ENCODE peak calls at places on chromosomes 2 and 18, in six cellular contexts. P, X, S, W, R and M are unnamed samples.

GRCh38 chr2:237320801-237321563 is 93.0 kb downstream of the COL6A3 start:
- DNase-seq in R (no peak), X (peak; percentile 90), S (peak; percentile 29), P (peak; percentile 67), W (peak; percentile 96), M (no peak)

GRCh38 chr2:197502685-197503084 is 2.5 kb downstream of the HSPE1 start:
- DNase-seq in R (no peak), P (no peak), S (no peak), W (no peak), X (no peak), M (no peak)

GRCh38 chr2:154195644-154196221 is 324.0 kb downstream of the GALNT13 start:
- DNase-seq in S (no peak), R (no peak), P (no peak), X (no peak), W (no peak), M (no peak)

GRCh38 chr2:15890936-15891905 is 49.1 kb upstream of the MYCN start:
- DNase-seq in X (no peak), S (no peak), W (no peak), R (no peak), P (no peak), M (peak; percentile 7)

GRCh38 chr18:10213526-10213925 is 240.9 kb upstream of the APCDD1 start:
- DNase-seq in S (no peak), W (no peak), X (no peak), P (no peak), R (peak; percentile 24), M (peak; percentile 59)

GRCh38 chr2:218281449-218281848 is 10.9 kb downstream of the TMBIM1 start:
- DNase-seq in P (no peak), X (no peak), W (no peak), R (no peak), S (peak; percentile 89), M (no peak)

GRCh38 chr2:69926849-69927515 is 12.1 kb downstream of the MXD1 start:
- DNase-seq in S (no peak), P (no peak), W (no peak), R (no peak), X (no peak), M (peak; percentile 93)

GRCh38 chr18:70535041-70535440 is 246.2 kb downstream of the SOCS6 start:
- DNase-seq in P (no peak), R (no peak), S (no peak), X (no peak), W (no peak), M (no peak)

GRCh38 chr2:222993920-222994650 is 57.9 kb upstream of the KCNE4 start:
- DNase-seq in R (no peak), W (peak; percentile 93), S (peak; percentile 91), P (peak; percentile 79), X (peak; percentile 90), M (peak; percentile 96)

GRCh38 chr2:174158003-174158402 is 90.3 kb downstream of the OLA1 start:
- DNase-seq in W (no peak), X (no peak), R (no peak), S (peak; percentile 46), P (peak; percentile 57), M (peak; percentile 61)

GRCh38 chr2:15685143-15685542 is 93.5 kb downstream of the DDX1 start:
- DNase-seq in W (no peak), X (no peak), S (no peak), P (no peak), R (no peak), M (no peak)

GRCh38 chr18:23093772-23094171 is 41.5 kb upstream of the CABLES1 start:
- DNase-seq in X (no peak), S (no peak), R (no peak), W (no peak), P (no peak), M (no peak)
- H3K4me3 ChIP-seq in X (no peak overlapping the region), S (no peak overlapping the region), R (no peak overlapping the region), W (no peak overlapping the region), P (no peak overlapping the region), M (no peak overlapping the region)

GRCh38 chr18:59547691-59548182 is 149.5 kb downstream of the CCBE1 start:
- DNase-seq in R (no peak), X (no peak), P (no peak), W (no peak), S (peak; percentile 74), M (peak; percentile 81)
- TF ChIP-seq CTCF in R (no peak), X (no peak), P (peak; percentile 22), W (no peak), S (peak; percentile 60), M (peak; percentile 18)

GRCh38 chr2:159797468-159798375 is at the start of gene CD302:
- DNase-seq in W (peak; percentile 94), X (no peak), P (peak; percentile 72), R (peak; percentile 69), S (peak; percentile 78), M (peak; percentile 82)
- H3K4me3 ChIP-seq in W (peak within 1 kb of the TSS; percentile 92), X (peak within 1 kb of the TSS; percentile 63), P (peak within 1 kb of the TSS; percentile 54), R (peak within 1 kb of the TSS; percentile 70), S (peak within 1 kb of the TSS; percentile 57), M (peak within 1 kb of the TSS; percentile 88)

GRCh38 chr18:35837922-35838496 is 134.5 kb upstream of the RMP24 start:
- DNase-seq in S (no peak), R (no peak), P (no peak), W (no peak), X (no peak), M (no peak)
- TF ChIP-seq CTCF in S (no peak), R (no peak), P (no peak), W (no peak), X (no peak), M (no peak)

GRCh38 chr2:109131777-109132176 is 2.8 kb downstream of the SH3RF3 start:
- DNase-seq in P (no peak), R (no peak), W (peak; percentile 3), S (no peak), X (peak; percentile 21), M (peak; percentile 20)
- H3K4me3 ChIP-seq in P (no peak overlapping the region), R (no peak overlapping the region), W (no peak overlapping the region), S (no peak overlapping the region), X (no peak overlapping the region), M (no peak overlapping the region)